ENCODE peak calls at places on chromosomes 1 and 21, in ten cellular contexts. Q is naive thymus-derived CD8-positive, alpha-beta T cell; U is GM18507; M is GM20000; V is left cardiac atrium; G is stimulated activated CD8-positive, alpha-beta memory T cell treated with anti-CD3 and anti-CD28 coated beads, Interleukin-7, amount 100 ng/mL, for 1 hour; Y is GM23248; C is DMS79 treated with DMSO at 0.1 percent for 48 hours; J is activated T-cell treated with anti-CD3 and anti-CD28 coated beads for 1 hour; X is Kasumi-1. I is an unnamed sample.

GRCh38 chr1:162236201-162236600 is 140.5 kb downstream of the SPATA46 start:
- DNase-seq in Q (no peak), C (no peak), J (no peak), M (no peak), U (no peak), V (no peak), X (no peak), G (no peak), Y (peak), I (no peak)

GRCh38 chr1:226975259-226975908 is 35.3 kb downstream of the COQ8A start:
- DNase-seq in M (no peak), U (no peak), C (no peak), J (no peak), Y (no peak), Q (no peak), G (no peak), V (no peak), X (no peak), I (no peak)

GRCh38 chr1:224592636-224593579 is 23.2 kb upstream of the CNIH3 start:
- DNase-seq in G (no peak), Y (peak), U (no peak), Q (no peak), M (no peak), J (no peak), X (peak), V (no peak), C (peak), I (peak)

GRCh38 chr1:60813051-60813450 is 269.3 kb upstream of the NFIA start:
- DNase-seq in X (no peak), Y (no peak), C (no peak), Q (no peak), U (no peak), M (no peak), V (no peak), J (no peak), G (no peak), I (no peak)

GRCh38 chr1:18681423-18681835 is 50.8 kb downstream of the PAX7 start:
- DNase-seq in Y (peak), V (no peak), J (no peak), C (peak), M (peak), Q (peak), G (no peak), X (peak), U (peak), I (no peak)

GRCh38 chr1:110134050-110134595 is 16.2 kb upstream of the SLC6A17 start:
- DNase-seq in Q (no peak), M (no peak), U (no peak), C (no peak), J (no peak), X (no peak), Y (peak), G (no peak), V (no peak), I (no peak)

GRCh38 chr21:14356771-14357170 is 26.2 kb downstream of the HSPA13 start:
- DNase-seq in Y (no peak), J (no peak), G (no peak), V (no peak), U (no peak), Q (no peak), C (no peak), M (no peak), X (no peak), I (no peak)

GRCh38 chr1:225631041-225631663 is 21.8 kb downstream of the ENAH start:
- DNase-seq in C (no peak), Y (no peak), G (no peak), V (no peak), Q (no peak), M (no peak), J (no peak), U (no peak), X (no peak), I (no peak)

GRCh38 chr1:966603-967295 is 467 bp downstream of the PLEKHN1 start:
- DNase-seq in C (peak), Q (peak), Y (peak), J (peak), M (peak), V (peak), U (peak), X (peak), G (peak), I (peak)

GRCh38 chr1:240515505-240515904 is 96.5 kb downstream of the GREM2 start:
- DNase-seq in Q (no peak), M (no peak), U (no peak), G (no peak), Y (peak), C (no peak), J (no peak), X (no peak), V (no peak), I (no peak)